ENCODE peak calls at places on chromosome 7, in eight cellular contexts. G is A549, M is prostate gland, S is GM12878, O is body of pancreas, N is thyroid gland, J is heart left ventricle, B is adrenal gland. E is an unnamed sample.

GRCh38 chr7:46461334-46461777 is 540.3 kb upstream of the IGFBP3 start:
- DNase-seq in S (no peak), G (no peak), N (no peak), B (no peak), M (no peak), J (no peak), O (no peak), E (no peak)

GRCh38 chr7:26729150-26729772 is 135.1 kb downstream of the SKAP2 start:
- DNase-seq in G (no peak), J (no peak), O (no peak), B (no peak), N (no peak), S (no peak), M (no peak), E (no peak)

GRCh38 chr7:131518626-131519025 is 37.8 kb downstream of the PODXL start:
- DNase-seq in G (no peak), N (no peak), B (no peak), O (peak), J (no peak), S (no peak), M (no peak), E (no peak)

GRCh38 chr7:93728292-93728691 is 153.8 kb upstream of the CALCR start:
- DNase-seq in N (no peak), G (no peak), M (no peak), J (no peak), O (no peak), B (no peak), S (no peak), E (no peak)

GRCh38 chr7:42236266-42237161 is 495 bp downstream of the GLI3 start:
- DNase-seq in O (peak), B (peak), S (no peak), G (peak), M (peak), J (peak), N (peak), E (no peak)

GRCh38 chr7:96739609-96740008 is 30.0 kb upstream of the SEM1 start:
- DNase-seq in G (no peak), J (no peak), M (no peak), B (no peak), O (no peak), N (no peak), S (no peak), E (no peak)

GRCh38 chr7:99143853-99144672 is at the start of gene SMURF1:
- DNase-seq in N (peak), B (peak), O (peak), G (peak), M (peak), S (no peak), J (peak), E (no peak)

GRCh38 chr7:39085189-39085588 is 107.5 kb downstream of the POU6F2 start:
- DNase-seq in M (no peak), B (no peak), S (no peak), N (no peak), O (no peak), J (no peak), G (no peak), E (no peak)

GRCh38 chr7:128791121-128791967 is 424 bp upstream of the CCDC136 start:
- DNase-seq in G (peak), J (peak), B (peak), M (peak), N (peak), S (no peak), O (peak), E (peak)

GRCh38 chr7:79410345-79410744 is 43.1 kb downstream of the MAGI2 start:
- DNase-seq in B (no peak), J (no peak), G (no peak), M (no peak), O (no peak), S (no peak), N (no peak), E (no peak)

GRCh38 chr7:136391371-136391770 is 414.2 kb upstream of the MTPN start:
- DNase-seq in N (no peak), S (no peak), J (no peak), G (no peak), M (no peak), O (no peak), B (no peak), E (no peak)

GRCh38 chr7:72336887-72337821 is 75.0 kb downstream of the CALN1 start:
- DNase-seq in M (no peak), O (no peak), S (no peak), B (no peak), G (no peak), N (no peak), J (no peak), E (peak)

GRCh38 chr7:12638851-12639467 is 48.5 kb upstream of the ARL4A start:
- DNase-seq in O (no peak), M (no peak), N (no peak), B (no peak), G (peak), J (no peak), S (no peak), E (no peak)

GRCh38 chr7:82700739-82701138 is 257.2 kb upstream of the CACNA2D1 start:
- DNase-seq in M (no peak), J (no peak), O (no peak), B (no peak), N (no peak), G (no peak), S (no peak), E (no peak)

GRCh38 chr7:64863021-64863420 is 40.1 kb upstream of the ZNF273 start:
- DNase-seq in N (no peak), G (no peak), M (no peak), S (no peak), B (no peak), O (no peak), J (no peak), E (no peak)

GRCh38 chr7:100482728-100483100 is 1.0 kb upstream of the NYAP1 start:
- DNase-seq in G (no peak), B (no peak), M (no peak), N (no peak), S (no peak), O (no peak), J (no peak), E (no peak)

GRCh38 chr7:138842111-138842510 is 44.1 kb upstream of the ATP6V0A4 start:
- DNase-seq in M (no peak), G (peak), O (no peak), N (no peak), B (peak), J (no peak), S (no peak), E (no peak)

GRCh38 chr7:20244334-20244733 is 27.1 kb upstream of the MACC1 start:
- DNase-seq in N (no peak), B (no peak), O (no peak), J (no peak), G (no peak), M (no peak), S (no peak), E (no peak)

GRCh38 chr7:20329389-20330175 is 1.1 kb upstream of the ITGB8 start:
- DNase-seq in O (peak), G (peak), N (peak), J (peak), B (peak), S (peak), M (peak), E (peak)

GRCh38 chr7:92944633-92945032 is 108.3 kb upstream of the CDK6 start:
- DNase-seq in G (no peak), N (no peak), S (no peak), M (peak), O (no peak), J (no peak), B (no peak), E (no peak)

GRCh38 chr7:80678703-80679102 is 40.3 kb downstream of the CD36 start:
- DNase-seq in J (no peak), B (no peak), M (no peak), G (no peak), O (no peak), N (no peak), S (no peak), E (no peak)

GRCh38 chr7:105013818-105014724 is at the start of gene KMT2E:
- DNase-seq in S (peak), G (peak), J (peak), N (peak), O (peak), M (peak), B (peak), E (peak)

GRCh38 chr7:68314208-68314607 is 1284.1 kb upstream of the AUTS2 start:
- DNase-seq in N (no peak), G (no peak), J (no peak), S (no peak), M (no peak), B (no peak), O (no peak), E (no peak)

GRCh38 chr7:68309806-68310205 is 1288.5 kb upstream of the AUTS2 start:
- DNase-seq in G (no peak), N (no peak), B (no peak), O (no peak), S (no peak), J (no peak), M (no peak), E (no peak)

GRCh38 chr7:68317476-68317875 is 1280.8 kb upstream of the AUTS2 start:
- DNase-seq in M (peak), N (peak), O (no peak), B (no peak), G (no peak), S (no peak), J (no peak), E (no peak)

GRCh38 chr7:68311958-68312357 is 1286.3 kb upstream of the AUTS2 start:
- DNase-seq in S (no peak), M (no peak), N (no peak), G (no peak), J (no peak), B (no peak), O (no peak), E (no peak)

DNA sequence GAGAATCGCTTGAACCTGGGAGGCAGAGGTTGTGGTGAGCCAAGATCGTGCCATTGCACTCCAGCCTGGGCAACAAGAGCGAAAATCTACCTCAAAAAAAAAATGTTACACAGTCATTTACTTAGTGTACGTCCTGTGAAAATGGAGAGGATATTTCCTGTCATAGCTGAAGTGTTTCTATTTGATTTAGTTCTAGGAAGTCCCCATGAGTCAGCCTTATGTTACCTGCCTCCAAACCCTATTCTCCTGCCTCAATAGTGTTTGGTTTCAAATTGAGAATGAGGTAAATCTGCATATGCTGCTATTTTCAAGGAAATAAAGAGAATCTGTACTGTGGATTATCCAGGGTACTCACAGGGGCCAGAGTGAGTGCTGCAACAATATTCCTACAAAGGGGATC is 1284.5 kb upstream of the AUTS2 start:
- DNase-seq in M (no peak), N (no peak), O (no peak), J (no peak), S (no peak), B (no peak), G (no peak), E (no peak)
- H3K27ac ChIP-seq in M (no peak), N (no peak), O (no peak), J (no peak), S (no peak), B (no peak), G (no peak), E (no peak)

DNA sequence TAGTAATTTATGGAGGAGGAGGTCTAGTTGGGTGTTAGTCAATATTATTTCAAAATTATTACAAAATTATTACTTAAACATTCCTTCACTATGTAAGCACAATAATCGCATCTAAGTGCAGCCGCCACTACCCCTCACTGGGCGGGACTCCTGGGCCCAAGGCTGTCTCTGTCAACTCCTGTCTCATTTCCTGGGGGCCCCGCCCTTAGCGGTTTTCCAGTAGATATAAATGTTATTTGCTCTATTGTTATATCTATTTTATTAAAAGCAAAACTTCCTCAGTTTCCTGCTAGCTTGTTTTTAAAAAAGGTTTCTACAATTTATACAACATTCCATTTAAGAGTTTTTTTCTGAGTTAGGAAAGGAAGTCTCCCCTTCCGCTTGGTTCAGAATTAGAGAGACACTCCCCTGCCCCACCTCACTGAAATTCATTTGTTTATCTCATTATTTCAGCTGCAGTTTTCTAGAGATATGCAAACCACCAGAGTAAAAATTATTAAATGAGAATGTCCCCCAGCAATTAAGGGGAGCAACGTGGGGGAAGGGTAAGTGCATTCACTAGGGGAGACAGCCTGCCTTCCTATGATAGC is 82.7 kb downstream of the RAMP3 start:
- DNase-seq in B (no peak), O (no peak), M (no peak), S (no peak), N (peak), J (peak), G (no peak), E (peak)
- TF ChIP-seq POLR2A in B (no peak), O (no peak), M (no peak), S (no peak), N (no peak), J (no peak), G (no peak), E (no peak)

DNA sequence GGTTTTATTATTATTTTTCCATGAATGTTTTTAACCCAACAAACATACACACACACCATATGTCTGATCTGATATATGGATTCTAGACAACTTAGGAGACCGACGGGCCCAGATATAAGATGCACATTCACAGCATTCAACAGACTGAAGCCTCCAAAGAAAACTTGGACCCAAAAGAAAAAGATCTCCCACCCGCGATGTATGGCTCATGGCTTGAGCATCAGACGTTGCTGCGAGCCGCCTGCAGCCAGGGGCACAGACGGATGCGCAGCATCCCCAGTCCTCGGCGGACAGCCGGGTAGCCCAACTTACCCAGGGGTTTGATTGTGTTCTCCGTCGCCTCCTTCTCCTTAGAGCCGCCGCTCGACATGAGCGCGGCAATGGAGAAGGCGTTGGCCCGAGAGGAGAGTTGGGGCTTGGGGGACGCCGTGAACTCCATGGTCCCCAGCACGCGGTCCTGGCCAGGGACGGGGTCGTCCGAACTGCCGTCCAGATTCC is 669 bp downstream of the TBX20 start:
- DNase-seq in M (no peak), S (no peak), B (no peak), N (no peak), O (no peak), J (no peak), G (peak), E (no peak)
- H3K27ac ChIP-seq in M (no peak), S (no peak), B (no peak), N (no peak), O (no peak), J (peak), G (peak), E (no peak)

GRCh38 chr7:29988391-29989256 is 977 bp downstream of the SCRN1 start:
- DNase-seq in B (peak), J (peak), O (peak), M (no peak), G (peak), S (peak), N (peak), E (no peak)

GRCh38 chr7:29987083-29987482 is 2.5 kb downstream of the SCRN1 start:
- DNase-seq in B (no peak), O (no peak), N (no peak), J (no peak), G (peak), M (no peak), S (no peak), E (no peak)

GRCh38 chr7:29987821-29988317 is 1.7 kb downstream of the SCRN1 start:
- DNase-seq in S (no peak), M (no peak), J (no peak), O (peak), G (peak), N (no peak), B (peak), E (no peak)

GRCh38 chr7:29990931-29991330 is 1.3 kb upstream of the SCRN1 start:
- DNase-seq in O (no peak), G (no peak), S (no peak), J (no peak), N (no peak), B (no peak), M (no peak), E (no peak)

GRCh38 chr7:29989257-29989995 is at the start of gene SCRN1:
- DNase-seq in S (no peak), N (peak), J (peak), B (peak), G (peak), M (peak), O (peak), E (no peak)
- TF ChIP-seq POLR2A in S (peak), N (peak), J (no peak), B (peak), G (peak), M (peak), O (peak), E (no peak)

E was measured in esophagus muscularis mucosa.